ENCODE peak calls at places on chromosomes 4 and X, in eight cellular contexts. One of them, this sample, is unnamed.

GRCh38 chr4:110059556-110060191 is 138.7 kb downstream of the ELOVL6 start:
- DNase-seq in neural crest cell: no peak
- DNase-seq in MCF 10A: peak; percentile 30
- DNase-seq in AG09309: no peak
- DNase-seq in OCI-LY7: peak; percentile 18
- DNase-seq in suprapubic skin: no peak
- DNase-seq in mammary epithelial cell: no peak
- DNase-seq in cardiac muscle cell: no peak
- DNase-seq in this sample: no peak

GRCh38 chr4:189177130-189177529 is 763.5 kb upstream of the FRG1 start:
- DNase-seq in neural crest cell: no peak
- DNase-seq in MCF 10A: peak; percentile 15
- DNase-seq in AG09309: no peak
- DNase-seq in OCI-LY7: no peak
- DNase-seq in suprapubic skin: no peak
- DNase-seq in mammary epithelial cell: peak; percentile 85
- DNase-seq in cardiac muscle cell: no peak
- DNase-seq in this sample: no peak

GRCh38 chrX:153640045-153640686 is 6.8 kb upstream of the DUSP9 start:
- DNase-seq in neural crest cell: no peak
- DNase-seq in MCF 10A: no peak
- DNase-seq in AG09309: no peak
- DNase-seq in OCI-LY7: no peak
- DNase-seq in suprapubic skin: no peak
- DNase-seq in mammary epithelial cell: no peak
- DNase-seq in cardiac muscle cell: no peak
- DNase-seq in this sample: peak; percentile 73

GRCh38 chr4:148030486-148030885 is 298.6 kb downstream of the ARHGAP10 start:
- DNase-seq in neural crest cell: no peak
- DNase-seq in MCF 10A: peak; percentile 27
- DNase-seq in AG09309: peak; percentile 65
- DNase-seq in OCI-LY7: peak; percentile 4
- DNase-seq in suprapubic skin: no peak
- DNase-seq in mammary epithelial cell: no peak
- DNase-seq in cardiac muscle cell: no peak
- DNase-seq in this sample: no peak

GRCh38 chr4:24003926-24004325 is 114.1 kb upstream of the PPARGC1A start:
- DNase-seq in neural crest cell: no peak
- DNase-seq in MCF 10A: peak; percentile 27
- DNase-seq in AG09309: no peak
- DNase-seq in OCI-LY7: no peak
- DNase-seq in suprapubic skin: no peak
- DNase-seq in mammary epithelial cell: no peak
- DNase-seq in cardiac muscle cell: no peak
- DNase-seq in this sample: no peak

GRCh38 chrX:115892787-115893671 is 277.5 kb upstream of the AGTR2 start:
- DNase-seq in neural crest cell: no peak
- DNase-seq in MCF 10A: peak; percentile 42
- DNase-seq in AG09309: peak; percentile 35
- DNase-seq in OCI-LY7: no peak
- DNase-seq in suprapubic skin: no peak
- DNase-seq in mammary epithelial cell: peak; percentile 73
- DNase-seq in cardiac muscle cell: peak; percentile 15
- DNase-seq in this sample: no peak

GRCh38 chrX:139759637-139760036 is 51.7 kb upstream of the MCF2 start:
- DNase-seq in neural crest cell: no peak
- DNase-seq in MCF 10A: peak; percentile 40
- DNase-seq in AG09309: no peak
- DNase-seq in OCI-LY7: peak; percentile 1
- DNase-seq in suprapubic skin: no peak
- DNase-seq in mammary epithelial cell: peak; percentile 15
- DNase-seq in cardiac muscle cell: peak; percentile 9
- DNase-seq in this sample: no peak

GRCh38 chr4:40506492-40506891 is 123.2 kb downstream of the RBM47 start:
- DNase-seq in neural crest cell: no peak
- DNase-seq in MCF 10A: peak; percentile 50
- DNase-seq in AG09309: no peak
- DNase-seq in OCI-LY7: no peak
- DNase-seq in suprapubic skin: no peak
- DNase-seq in mammary epithelial cell: peak; percentile 84
- DNase-seq in cardiac muscle cell: no peak
- DNase-seq in this sample: no peak

GRCh38 chrX:44317196-44317595 is 26.3 kb downstream of the EFHC2 start:
- DNase-seq in neural crest cell: no peak
- DNase-seq in MCF 10A: no peak
- DNase-seq in AG09309: no peak
- DNase-seq in OCI-LY7: no peak
- DNase-seq in suprapubic skin: no peak
- DNase-seq in mammary epithelial cell: no peak
- DNase-seq in cardiac muscle cell: no peak
- DNase-seq in this sample: no peak

GRCh38 chr4:45477311-45477733 is 646.5 kb downstream of the GABRG1 start:
- DNase-seq in neural crest cell: no peak
- DNase-seq in MCF 10A: no peak
- DNase-seq in AG09309: no peak
- DNase-seq in OCI-LY7: no peak
- DNase-seq in suprapubic skin: no peak
- DNase-seq in mammary epithelial cell: no peak
- DNase-seq in cardiac muscle cell: no peak
- DNase-seq in this sample: peak; percentile 88

GRCh38 chrX:132270021-132270420 is 50.8 kb upstream of the RAP2C start:
- DNase-seq in neural crest cell: no peak
- DNase-seq in MCF 10A: no peak
- DNase-seq in AG09309: no peak
- DNase-seq in OCI-LY7: no peak
- DNase-seq in suprapubic skin: no peak
- DNase-seq in mammary epithelial cell: no peak
- DNase-seq in cardiac muscle cell: no peak
- DNase-seq in this sample: no peak

GRCh38 chrX:47802589-47802988 is 34.1 kb upstream of the ZNF81 start:
- DNase-seq in neural crest cell: no peak
- DNase-seq in MCF 10A: peak; percentile 16
- DNase-seq in AG09309: no peak
- DNase-seq in OCI-LY7: no peak
- DNase-seq in suprapubic skin: no peak
- DNase-seq in mammary epithelial cell: peak; percentile 34
- DNase-seq in cardiac muscle cell: no peak
- DNase-seq in this sample: no peak

GRCh38 chr4:54654753-54655152 is 3.0 kb upstream of the KIT start:
- DNase-seq in neural crest cell: no peak
- DNase-seq in MCF 10A: no peak
- DNase-seq in AG09309: no peak
- DNase-seq in OCI-LY7: no peak
- DNase-seq in suprapubic skin: no peak
- DNase-seq in mammary epithelial cell: no peak
- DNase-seq in cardiac muscle cell: no peak
- DNase-seq in this sample: no peak

GRCh38 chr4:108172231-108172779 is 3.6 kb upstream of the LEF1 start:
- DNase-seq in neural crest cell: peak; percentile 55
- DNase-seq in MCF 10A: no peak
- DNase-seq in AG09309: no peak
- DNase-seq in OCI-LY7: peak; percentile 39
- DNase-seq in suprapubic skin: no peak
- DNase-seq in mammary epithelial cell: no peak
- DNase-seq in cardiac muscle cell: peak; percentile 66
- DNase-seq in this sample: no peak

GRCh38 chrX:49199315-49199595 is 738 bp downstream of the SYP start:
- DNase-seq in neural crest cell: no peak
- DNase-seq in MCF 10A: no peak
- DNase-seq in AG09309: no peak
- DNase-seq in OCI-LY7: no peak
- DNase-seq in suprapubic skin: no peak
- DNase-seq in mammary epithelial cell: no peak
- DNase-seq in cardiac muscle cell: no peak
- DNase-seq in this sample: peak; percentile 62

GRCh38 chr4:105140684-105141490 is 5.8 kb upstream of the TET2 start:
- DNase-seq in neural crest cell: no peak
- DNase-seq in MCF 10A: peak; percentile 62
- DNase-seq in AG09309: no peak
- DNase-seq in OCI-LY7: peak; percentile 55
- DNase-seq in suprapubic skin: no peak
- DNase-seq in mammary epithelial cell: no peak
- DNase-seq in cardiac muscle cell: peak; percentile 65
- DNase-seq in this sample: no peak

GRCh38 chr4:184450045-184450444 is 24.3 kb downstream of the IRF2 start:
- DNase-seq in neural crest cell: no peak
- DNase-seq in MCF 10A: peak; percentile 40
- DNase-seq in AG09309: peak; percentile 56
- DNase-seq in OCI-LY7: no peak
- DNase-seq in suprapubic skin: no peak
- DNase-seq in mammary epithelial cell: peak; percentile 39
- DNase-seq in cardiac muscle cell: no peak
- DNase-seq in this sample: no peak

GRCh38 chr4:6268650-6269399 is 825 bp upstream of the WFS1 start:
- DNase-seq in neural crest cell: no peak
- DNase-seq in MCF 10A: no peak
- DNase-seq in AG09309: no peak
- DNase-seq in OCI-LY7: peak; percentile 50
- DNase-seq in suprapubic skin: no peak
- DNase-seq in mammary epithelial cell: no peak
- DNase-seq in cardiac muscle cell: no peak
- DNase-seq in this sample: peak; percentile 54

GRCh38 chrX:46580613-46581012 is 7.0 kb downstream of the CHST7 start:
- DNase-seq in neural crest cell: no peak
- DNase-seq in MCF 10A: no peak
- DNase-seq in AG09309: no peak
- DNase-seq in OCI-LY7: no peak
- DNase-seq in suprapubic skin: no peak
- DNase-seq in mammary epithelial cell: no peak
- DNase-seq in cardiac muscle cell: no peak
- DNase-seq in this sample: no peak

GRCh38 chr4:173182403-173182802 is 13.8 kb downstream of the GALNT7 start:
- DNase-seq in neural crest cell: no peak
- DNase-seq in MCF 10A: peak; percentile 72
- DNase-seq in AG09309: peak; percentile 75
- DNase-seq in OCI-LY7: no peak
- DNase-seq in suprapubic skin: no peak
- DNase-seq in mammary epithelial cell: peak; percentile 95
- DNase-seq in cardiac muscle cell: no peak
- DNase-seq in this sample: no peak

GRCh38 chr4:156503119-156503518 is 468.5 kb downstream of the PDGFC start:
- DNase-seq in neural crest cell: no peak
- DNase-seq in MCF 10A: no peak
- DNase-seq in AG09309: no peak
- DNase-seq in OCI-LY7: no peak
- DNase-seq in suprapubic skin: no peak
- DNase-seq in mammary epithelial cell: no peak
- DNase-seq in cardiac muscle cell: no peak
- DNase-seq in this sample: no peak

DNA sequence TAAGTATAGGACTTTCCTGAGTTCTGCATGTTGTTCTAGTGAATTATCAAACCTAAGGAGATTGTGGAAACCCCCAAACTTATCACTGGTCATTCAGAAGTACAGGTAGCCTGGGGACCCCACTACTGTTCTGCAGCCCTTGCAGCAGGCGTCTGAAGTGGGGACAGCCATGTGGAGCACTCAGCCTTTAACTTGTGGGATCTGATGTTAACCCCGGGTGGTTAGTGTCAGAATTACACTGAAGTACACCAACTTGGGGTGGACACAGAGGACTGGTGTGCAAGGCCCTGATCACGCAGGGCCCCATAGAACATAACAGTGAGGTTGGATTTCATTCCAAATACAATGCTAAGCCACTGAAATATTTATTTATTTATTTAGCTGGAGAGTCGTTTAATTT is 103.7 kb downstream of the SCD5 start:
- DNase-seq in neural crest cell: no peak
- DNase-seq in MCF 10A: no peak
- DNase-seq in AG09309: no peak
- DNase-seq in OCI-LY7: no peak
- DNase-seq in suprapubic skin: no peak
- DNase-seq in mammary epithelial cell: no peak
- DNase-seq in cardiac muscle cell: no peak
- DNase-seq in this sample: no peak
- TF ChIP-seq CTCF in neural crest cell: no peak
- TF ChIP-seq CTCF in MCF 10A: no peak
- TF ChIP-seq CTCF in AG09309: no peak
- TF ChIP-seq CTCF in OCI-LY7: no peak
- TF ChIP-seq CTCF in suprapubic skin: no peak
- TF ChIP-seq CTCF in mammary epithelial cell: no peak
- TF ChIP-seq CTCF in cardiac muscle cell: no peak
- TF ChIP-seq CTCF in this sample: no peak

GRCh38 chr4:170884965-170885583 is 795.3 kb upstream of the AADAT start:
- DNase-seq in neural crest cell: no peak
- DNase-seq in MCF 10A: peak; percentile 6
- DNase-seq in AG09309: no peak
- DNase-seq in OCI-LY7: no peak
- DNase-seq in suprapubic skin: no peak
- DNase-seq in mammary epithelial cell: peak; percentile 45
- DNase-seq in cardiac muscle cell: no peak
- DNase-seq in this sample: no peak

GRCh38 chr4:170887396-170887795 is 797.6 kb upstream of the AADAT start:
- DNase-seq in neural crest cell: no peak
- DNase-seq in MCF 10A: no peak
- DNase-seq in AG09309: no peak
- DNase-seq in OCI-LY7: no peak
- DNase-seq in suprapubic skin: no peak
- DNase-seq in mammary epithelial cell: no peak
- DNase-seq in cardiac muscle cell: no peak
- DNase-seq in this sample: no peak

GRCh38 chr4:170888660-170889059 is 798.9 kb upstream of the AADAT start:
- DNase-seq in neural crest cell: no peak
- DNase-seq in MCF 10A: no peak
- DNase-seq in AG09309: no peak
- DNase-seq in OCI-LY7: no peak
- DNase-seq in suprapubic skin: no peak
- DNase-seq in mammary epithelial cell: no peak
- DNase-seq in cardiac muscle cell: no peak
- DNase-seq in this sample: no peak
- TF ChIP-seq CTCF in neural crest cell: no peak
- TF ChIP-seq CTCF in MCF 10A: no peak
- TF ChIP-seq CTCF in AG09309: no peak
- TF ChIP-seq CTCF in OCI-LY7: no peak
- TF ChIP-seq CTCF in suprapubic skin: no peak
- TF ChIP-seq CTCF in mammary epithelial cell: no peak
- TF ChIP-seq CTCF in cardiac muscle cell: no peak
- TF ChIP-seq CTCF in this sample: no peak

GRCh38 chrX:112147206-112147605 is 64.6 kb upstream of the TRPC5 start:
- DNase-seq in neural crest cell: peak; percentile 30
- DNase-seq in MCF 10A: peak; percentile 49
- DNase-seq in AG09309: no peak
- DNase-seq in OCI-LY7: peak; percentile 2
- DNase-seq in suprapubic skin: no peak
- DNase-seq in mammary epithelial cell: no peak
- DNase-seq in cardiac muscle cell: peak; percentile 47
- DNase-seq in this sample: no peak
- TF ChIP-seq CTCF in neural crest cell: peak; percentile 67
- TF ChIP-seq CTCF in MCF 10A: peak; percentile 54
- TF ChIP-seq CTCF in AG09309: peak; percentile 44
- TF ChIP-seq CTCF in OCI-LY7: peak; percentile 47
- TF ChIP-seq CTCF in suprapubic skin: no peak
- TF ChIP-seq CTCF in mammary epithelial cell: peak; percentile 40
- TF ChIP-seq CTCF in cardiac muscle cell: peak; percentile 18
- TF ChIP-seq CTCF in this sample: peak; percentile 73

DNA sequence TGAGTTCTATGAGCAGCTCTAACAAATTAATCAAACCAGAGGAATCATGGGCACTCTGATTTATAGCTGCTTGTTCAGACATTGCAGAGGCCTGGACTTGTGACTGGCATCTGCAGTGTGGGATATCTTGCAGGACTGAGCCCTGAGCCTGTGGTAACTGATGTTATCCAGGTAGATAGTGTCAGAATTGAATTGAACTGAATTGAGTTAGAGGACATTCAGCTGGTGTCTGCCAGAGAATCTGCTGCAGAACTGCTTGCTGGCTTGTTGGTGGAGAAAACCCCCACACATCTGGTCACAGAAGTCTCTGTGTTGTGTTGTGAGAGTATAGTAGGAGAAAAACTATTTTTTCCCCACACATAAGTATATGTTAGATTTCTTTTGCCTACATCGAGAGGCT is 42.2 kb downstream of the SMIM20 start:
- DNase-seq in neural crest cell: no peak
- DNase-seq in MCF 10A: no peak
- DNase-seq in AG09309: no peak
- DNase-seq in OCI-LY7: no peak
- DNase-seq in suprapubic skin: no peak
- DNase-seq in mammary epithelial cell: no peak
- DNase-seq in cardiac muscle cell: no peak
- DNase-seq in this sample: no peak
- TF ChIP-seq CTCF in neural crest cell: no peak
- TF ChIP-seq CTCF in MCF 10A: no peak
- TF ChIP-seq CTCF in AG09309: no peak
- TF ChIP-seq CTCF in OCI-LY7: no peak
- TF ChIP-seq CTCF in suprapubic skin: no peak
- TF ChIP-seq CTCF in mammary epithelial cell: no peak
- TF ChIP-seq CTCF in cardiac muscle cell: no peak
- TF ChIP-seq CTCF in this sample: no peak